ENCODE peak calls at places on chromosomes 3 and 15, in four cellular contexts. Z, U, O and G are unnamed samples.
A peak's percentile ranks its signal among the peaks of the same experiment; 100 is the strongest.

GRCh38 chr3:177286034-177286433 is 88.8 kb upstream of the TBL1XR1 start:
- DNase-seq in Z (no peak), O (no peak), U (no peak), G (no peak)

GRCh38 chr15:60121845-60122244 is 117.7 kb downstream of the FOXB1 start:
- DNase-seq in Z (no peak), U (no peak), O (no peak), G (no peak)

GRCh38 chr15:73927003-73927475 is 777 bp downstream of the LOXL1 start:
- DNase-seq in O (no peak), U (peak; percentile 66), Z (peak; percentile 62), G (peak; percentile 83)

GRCh38 chr3:169811606-169812123 is 1.0 kb upstream of the LRRIQ4 start:
- DNase-seq in Z (no peak), U (peak; percentile 81), O (no peak), G (no peak)

GRCh38 chr15:65887565-65887964 is 18.3 kb downstream of the RAB11A start:
- DNase-seq in U (no peak), O (no peak), Z (no peak), G (no peak)

GRCh38 chr3:126259411-126260391 is 79.3 kb upstream of the ALDH1L1 start:
- DNase-seq in Z (peak; percentile 58), U (peak; percentile 60), O (no peak), G (peak; percentile 76)

GRCh38 chr3:150544040-150544439 is 2.3 kb downstream of the SERP1 start:
- DNase-seq in U (peak; percentile 85), Z (no peak), O (no peak), G (no peak)

GRCh38 chr15:56077071-56077470 is 83.7 kb upstream of the NEDD4 start:
- DNase-seq in Z (no peak), O (no peak), U (no peak), G (no peak)

GRCh38 chr3:150146891-150147761 is 176.4 kb upstream of the PFN2 start:
- DNase-seq in Z (peak; percentile 23), U (peak; percentile 96), O (no peak), G (no peak)

GRCh38 chr15:41933771-41934170 is 38.6 kb downstream of the EHD4 start:
- DNase-seq in U (peak; percentile 81), O (no peak), Z (no peak), G (no peak)

GRCh38 chr3:171267089-171267488 is 193.1 kb downstream of the TNIK start:
- DNase-seq in O (no peak), U (no peak), Z (no peak), G (no peak)

GRCh38 chr3:171269557-171269956 is 190.6 kb downstream of the TNIK start:
- DNase-seq in O (no peak), U (no peak), Z (no peak), G (no peak)

GRCh38 chr3:171268677-171269076 is 191.5 kb downstream of the TNIK start:
- DNase-seq in Z (no peak), O (no peak), U (no peak), G (no peak)

GRCh38 chr3:171274222-171274621 is 186.0 kb downstream of the TNIK start:
- DNase-seq in Z (no peak), U (no peak), O (no peak), G (no peak)

DNA sequence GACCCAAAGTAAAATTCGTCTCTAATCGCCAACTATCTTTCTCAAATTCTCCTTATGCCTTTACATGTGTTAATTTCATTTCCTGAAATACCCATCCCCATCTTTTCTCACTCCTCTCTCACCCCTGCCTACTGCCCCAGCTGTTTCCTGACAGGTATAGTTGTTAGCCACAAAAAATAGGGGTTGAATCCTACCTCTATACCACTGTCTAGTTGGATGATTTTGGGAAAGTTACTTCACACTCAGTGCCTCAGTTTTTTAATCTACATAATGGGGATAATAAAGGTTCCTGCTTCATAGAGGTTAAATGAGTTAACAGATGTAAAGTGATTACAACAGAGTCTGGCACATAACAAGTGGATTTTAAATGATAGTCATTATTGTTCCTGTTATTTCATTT is 189.7 kb downstream of the TNIK start:
- DNase-seq in O (no peak), Z (no peak), U (no peak), G (no peak)
- H3K4me1 ChIP-seq in O (no peaks in the 10 kb centered on the region), Z (no peaks in the 10 kb centered on the region), U (peaks cover 3% of the 10 kb centered on the region), G (no peaks in the 10 kb centered on the region)

GRCh38 chr15:89665449-89666146 is 10.3 kb upstream of the KIF7 start:
- DNase-seq in U (peak; percentile 82), O (peak; percentile 25), Z (peak; percentile 66), G (no peak)
- H3K4me1 ChIP-seq in U (peaks cover 27% of the 10 kb centered on the region), O (peaks cover 14% of the 10 kb centered on the region), Z (peaks cover 11% of the 10 kb centered on the region), G (peaks cover 3% of the 10 kb centered on the region)

DNA sequence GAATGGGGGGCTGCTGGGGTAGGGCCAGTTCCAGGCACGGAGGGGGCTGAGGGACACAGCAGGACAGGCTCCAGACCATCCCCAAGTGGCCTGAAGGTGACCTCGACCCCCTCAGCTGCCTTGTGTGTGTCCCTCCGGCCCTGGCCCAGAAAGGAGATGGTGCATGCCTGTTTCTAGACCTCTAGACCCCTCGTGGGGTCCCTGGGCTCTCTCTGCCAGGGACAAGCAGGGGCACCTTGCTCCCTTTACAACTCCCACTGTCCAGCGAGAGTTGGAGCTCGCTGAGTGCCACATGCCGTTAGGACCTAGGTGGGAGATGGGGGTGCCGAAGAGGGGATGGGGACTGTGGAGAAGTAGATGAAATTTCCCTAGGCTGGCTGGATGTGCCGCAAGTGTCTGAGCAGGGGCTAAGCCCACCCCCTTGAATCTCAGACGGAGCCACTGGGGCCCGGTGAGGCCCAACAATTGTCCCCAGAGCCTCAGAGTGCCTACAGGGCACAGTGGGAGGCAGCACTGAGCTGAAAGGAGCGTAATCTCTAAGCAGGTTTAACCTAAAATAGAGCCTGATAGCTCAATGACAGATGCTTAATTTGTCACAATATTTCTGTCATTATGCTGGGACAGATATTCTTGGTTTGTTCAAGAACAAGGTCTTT is 23.7 kb upstream of the KLF13 start:
- DNase-seq in O (no peak), U (no peak), Z (no peak), G (no peak)
- H3K4me1 ChIP-seq in O (peaks cover 39% of the 10 kb centered on the region), U (no peaks in the 10 kb centered on the region), Z (no peaks in the 10 kb centered on the region), G (peaks cover 33% of the 10 kb centered on the region)

GRCh38 chr3:178517665-178518366 is 18.4 kb upstream of the KCNMB2 start:
- DNase-seq in Z (no peak), O (no peak), U (no peak), G (no peak)

GRCh38 chr3:178522200-178523052 is 13.8 kb upstream of the KCNMB2 start:
- DNase-seq in Z (no peak), U (no peak), O (no peak), G (no peak)

GRCh38 chr3:178518660-178519396 is 17.4 kb upstream of the KCNMB2 start:
- DNase-seq in O (no peak), Z (no peak), U (peak; percentile 16), G (no peak)

GRCh38 chr3:178519701-178520100 is 16.5 kb upstream of the KCNMB2 start:
- DNase-seq in U (no peak), O (no peak), Z (no peak), G (no peak)

GRCh38 chr3:178520436-178520835 is 15.8 kb upstream of the KCNMB2 start:
- DNase-seq in O (no peak), U (no peak), Z (no peak), G (no peak)
- H3K4me1 ChIP-seq in O (no peaks in the 10 kb centered on the region), U (no peaks in the 10 kb centered on the region), Z (no peaks in the 10 kb centered on the region), G (no peaks in the 10 kb centered on the region)